ENCODE peak calls at places on chromosomes 1 and 21, in four cellular contexts. F, M, B and X are unnamed samples. For H3K27me3, the result is how much of the 10 kb centered on the place peaks cover.

GRCh38 chr1:218585565-218586184 is 240.5 kb downstream of the TGFB2 start:
- DNase-seq in B (peak), M (no peak), F (no peak), X (no peak)

GRCh38 chr1:87224209-87224608 is 104.5 kb upstream of the LMO4 start:
- DNase-seq in F (no peak), B (peak), M (no peak), X (no peak)

GRCh38 chr1:101506541-101507164 is 269.8 kb downstream of the S1PR1 start:
- DNase-seq in F (peak), B (peak), M (no peak), X (peak)

GRCh38 chr1:233338102-233338501 is 10.6 kb downstream of the MAP3K21 start:
- DNase-seq in M (no peak), B (no peak), F (no peak), X (no peak)

GRCh38 chr1:167223144-167224103 is 2.7 kb downstream of the POU2F1 start:
- DNase-seq in B (peak), M (no peak), F (no peak), X (no peak)

GRCh38 chr1:68673771-68674170 is 176.9 kb upstream of the DEPDC1 start:
- DNase-seq in B (peak), M (no peak), F (no peak), X (no peak)

GRCh38 chr1:11857164-11857853 is 1.4 kb downstream of the NPPB start:
- DNase-seq in B (no peak), F (no peak), M (no peak), X (no peak)

GRCh38 chr1:179968994-179969919 is 14.6 kb downstream of the CEP350 start:
- DNase-seq in M (no peak), B (no peak), F (no peak), X (no peak)

GRCh38 chr1:201022824-201023516 is 544 bp downstream of the KIF21B start:
- DNase-seq in B (no peak), M (no peak), F (no peak), X (no peak)

GRCh38 chr1:54884768-54885167 is 2.2 kb downstream of the DHCR24 start:
- DNase-seq in M (no peak), F (no peak), B (no peak), X (no peak)

GRCh38 chr1:38000529-38001453 is 4.5 kb downstream of the FHL3 start:
- DNase-seq in B (peak), F (no peak), M (peak), X (no peak)

GRCh38 chr21:46633561-46633960 is 1.9 kb upstream of the PRMT2 start:
- DNase-seq in B (no peak), F (no peak), M (no peak), X (no peak)

GRCh38 chr1:84598846-84599741 is 24.9 kb upstream of the CTBS start:
- DNase-seq in B (peak), M (no peak), F (no peak), X (no peak)

GRCh38 chr1:38071530-38072266 is 25.1 kb upstream of the POU3F1 start:
- DNase-seq in B (peak), F (no peak), M (no peak), X (peak)

GRCh38 chr21:31684918-31685317 is 25.4 kb downstream of the SOD1 start:
- DNase-seq in M (no peak), F (no peak), B (no peak), X (no peak)
- TF ChIP-seq CTCF in M (no peak), F (no peak), B (no peak), X (no peak)

GRCh38 chr1:15236226-15237145 is 10.5 kb upstream of the FHAD1 start:
- DNase-seq in F (no peak), M (no peak), B (no peak), X (no peak)
- H3K4me3 ChIP-seq in F (no peak), M (no peak), B (no peak), X (no peak)

DNA sequence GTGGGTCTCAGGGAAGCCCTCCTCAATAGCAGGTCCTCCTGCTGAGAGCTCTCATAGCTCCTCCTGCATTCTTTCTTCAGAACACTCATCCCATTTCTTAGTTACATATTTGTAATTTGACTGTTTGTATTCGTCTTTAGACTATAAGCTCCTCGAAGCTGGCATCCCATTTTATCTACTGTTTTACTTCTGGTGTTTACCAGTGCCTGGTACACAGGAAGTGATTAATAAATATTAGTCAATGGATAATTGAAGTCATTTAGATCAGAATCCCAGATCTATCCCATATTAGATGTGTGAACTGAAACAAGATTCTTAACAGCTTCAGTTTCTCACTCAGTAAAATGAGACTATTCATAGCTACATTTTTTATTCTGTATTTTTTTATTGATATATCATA is 88.7 kb downstream of the PLPP3 start:
- DNase-seq in F (no peak), B (no peak), M (no peak), X (no peak)
- H3K27me3 ChIP-seq in F (under half), B (under half), M (under half), X (under half)

GRCh38 chr21:33894736-33895288 is 20.8 kb downstream of the ATP5PO start:
- DNase-seq in F (peak), B (peak), M (peak), X (peak)

GRCh38 chr21:33890187-33890586 is 25.4 kb downstream of the ATP5PO start:
- DNase-seq in B (no peak), M (no peak), F (no peak), X (no peak)

GRCh38 chr21:33895356-33895755 is 20.2 kb downstream of the ATP5PO start:
- DNase-seq in M (no peak), B (no peak), F (no peak), X (no peak)

GRCh38 chr21:33893917-33894316 is 21.7 kb downstream of the ATP5PO start:
- DNase-seq in M (no peak), F (no peak), B (no peak), X (no peak)

GRCh38 chr21:33892853-33893252 is 22.8 kb downstream of the ATP5PO start:
- DNase-seq in B (no peak), F (peak), M (no peak), X (no peak)
- TF ChIP-seq CTCF in B (no peak), F (no peak), M (no peak), X (no peak)